ENCODE peak calls at places on chromosome 3, in eight cellular contexts. O is suprapubic skin, D is stomach, S is sigmoid colon, E is K562, N is endothelial cell of umbilical vein, Z is HepG2, M is breast epithelium. R is an unnamed sample.

GRCh38 chr3:46646700-46647099 is 34.4 kb downstream of the FAM240A start:
- DNase-seq in D (no peak), Z (no peak), M (no peak), S (no peak), E (no peak), N (no peak), O (no peak), R (no peak)

GRCh38 chr3:128906804-128907525 is 27.5 kb downstream of the ACAD9 start:
- DNase-seq in S (no peak), O (no peak), Z (no peak), M (no peak), E (no peak), D (no peak), N (no peak), R (no peak)

GRCh38 chr3:136277634-136278033 is 27.5 kb downstream of the PCCB start:
- DNase-seq in O (no peak), M (no peak), E (no peak), N (no peak), S (no peak), D (no peak), Z (no peak), R (no peak)

GRCh38 chr3:39383913-39384664 is 919 bp downstream of the SLC25A38 start:
- DNase-seq in N (peak), S (peak), Z (peak), D (peak), O (peak), E (peak), M (peak), R (peak)

GRCh38 chr3:169573129-169573528 is 90.4 kb downstream of the MECOM start:
- DNase-seq in E (no peak), Z (no peak), S (no peak), M (no peak), N (no peak), O (no peak), D (no peak), R (no peak)

GRCh38 chr3:12486916-12487315 is 2.6 kb downstream of the TSEN2 start:
- DNase-seq in O (no peak), N (no peak), M (no peak), E (no peak), Z (no peak), S (no peak), D (no peak), R (no peak)

GRCh38 chr3:175153595-175153994 is 294.5 kb downstream of the NAALADL2 start:
- DNase-seq in Z (no peak), S (no peak), M (no peak), N (no peak), D (no peak), O (no peak), E (no peak), R (no peak)

GRCh38 chr3:65883614-65884013 is 155.1 kb downstream of the MAGI1 start:
- DNase-seq in E (no peak), Z (peak), S (no peak), O (no peak), N (peak), M (no peak), D (no peak), R (no peak)

GRCh38 chr3:23539185-23539584 is 266.6 kb upstream of the UBE2E1 start:
- DNase-seq in D (no peak), M (no peak), S (no peak), E (no peak), Z (no peak), N (no peak), O (no peak), R (no peak)

GRCh38 chr3:151166161-151166560 is 36.9 kb downstream of the GPR171 start:
- DNase-seq in Z (peak), E (no peak), O (no peak), M (no peak), D (no peak), S (no peak), N (no peak), R (no peak)
- TF ChIP-seq POLR2AphosphoS5 in Z (no peak), E (no peak), O (no peak), M (no peak), D (no peak), S (no peak), N (no peak), R (no peak)

GRCh38 chr3:166445865-166446264 is 608.6 kb upstream of the BCHE start:
- DNase-seq in Z (no peak), S (no peak), N (no peak), M (no peak), D (no peak), E (no peak), O (no peak), R (no peak)

GRCh38 chr3:166446986-166447385 is 609.8 kb upstream of the BCHE start:
- DNase-seq in N (no peak), S (no peak), Z (no peak), E (no peak), M (no peak), O (no peak), D (no peak), R (no peak)

GRCh38 chr3:166444336-166444735 is 607.1 kb upstream of the BCHE start:
- DNase-seq in O (no peak), N (no peak), M (no peak), E (no peak), S (no peak), D (no peak), Z (no peak), R (no peak)

GRCh38 chr3:166446291-166446690 is 609.1 kb upstream of the BCHE start:
- DNase-seq in D (no peak), O (no peak), Z (no peak), E (no peak), M (no peak), S (no peak), N (no peak), R (no peak)

GRCh38 chr3:166444756-166445155 is 607.5 kb upstream of the BCHE start:
- DNase-seq in M (no peak), D (no peak), S (no peak), Z (no peak), E (no peak), N (no peak), O (peak), R (peak)
- TF ChIP-seq POLR2AphosphoS5 in M (no peak), D (no peak), S (no peak), Z (no peak), E (no peak), N (no peak), O (no peak), R (no peak)

DNA sequence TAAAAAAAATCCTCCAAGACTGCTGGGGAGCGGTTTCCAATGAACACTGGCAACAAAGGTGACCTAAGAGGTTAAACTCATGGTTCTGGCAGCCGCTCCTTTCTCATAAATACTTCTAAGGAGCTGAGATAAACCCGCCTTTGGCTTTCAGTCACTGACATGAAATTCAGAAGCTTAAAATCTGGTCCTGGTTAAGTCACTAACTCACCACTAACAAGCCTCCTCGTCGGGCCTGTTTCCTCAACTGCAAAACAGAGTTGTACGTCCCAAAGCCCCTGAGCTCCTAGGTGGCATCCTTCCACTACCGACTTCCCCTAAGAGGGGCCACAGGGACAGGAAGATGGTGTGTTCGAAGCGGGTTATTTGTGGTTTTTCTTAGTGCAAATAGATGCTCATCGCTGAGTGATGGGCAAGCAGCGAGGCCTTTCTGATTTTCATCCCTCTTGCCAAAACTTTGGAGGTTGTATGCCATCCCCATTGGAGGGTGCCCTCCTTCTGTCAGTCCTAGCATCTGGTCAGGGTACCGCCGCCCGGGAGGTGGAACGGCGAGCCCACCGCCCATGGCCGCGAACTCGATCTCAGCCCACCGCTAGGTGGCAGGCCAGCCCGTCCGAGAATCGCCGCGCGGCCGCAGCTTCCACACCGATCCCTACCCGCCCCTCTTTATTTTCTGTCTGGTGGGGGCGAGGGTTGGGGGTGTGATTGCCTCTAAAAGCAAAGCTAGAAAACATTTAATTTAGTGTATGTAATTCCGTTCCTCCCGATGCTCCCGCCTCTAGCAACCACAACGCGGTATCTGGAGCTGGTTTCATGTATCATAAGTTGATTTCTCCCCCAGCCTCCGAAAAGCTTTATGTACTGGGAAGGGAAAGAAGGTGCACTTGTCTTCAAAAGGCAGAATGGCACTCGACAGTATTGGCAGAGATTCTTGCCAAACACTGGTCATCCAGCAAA is 4.5 kb downstream of the BCL6 start:
- DNase-seq in O (peak), S (peak), Z (no peak), M (peak), E (peak), D (peak), N (peak), R (peak)
- TF ChIP-seq POLR2AphosphoS5 in O (no peak), S (peak), Z (peak), M (peak), E (no peak), D (no peak), N (no peak), R (peak)

GRCh38 chr3:125110016-125110875 is 54.4 kb upstream of the HEG1 start:
- DNase-seq in D (no peak), N (no peak), O (no peak), E (no peak), M (no peak), Z (no peak), S (no peak), R (no peak)
- TF ChIP-seq POLR2AphosphoS5 in D (no peak), N (no peak), O (no peak), E (no peak), M (no peak), Z (no peak), S (no peak), R (no peak)

GRCh38 chr3:42961633-42962032 is 17.5 kb upstream of the GASK1A start:
- DNase-seq in O (no peak), D (peak), S (no peak), N (peak), E (peak), M (no peak), Z (peak), R (no peak)
- TF ChIP-seq POLR2AphosphoS5 in O (no peak), D (no peak), S (no peak), N (no peak), E (no peak), M (no peak), Z (no peak), R (no peak)

GRCh38 chr3:16692486-16693378 is 87.5 kb upstream of the DAZL start:
- DNase-seq in D (no peak), S (no peak), N (no peak), E (no peak), M (no peak), Z (no peak), O (no peak), R (no peak)

GRCh38 chr3:16686679-16687078 is 81.5 kb upstream of the DAZL start:
- DNase-seq in M (no peak), O (no peak), Z (no peak), N (no peak), D (no peak), E (no peak), S (no peak), R (no peak)

GRCh38 chr3:16687206-16687605 is 82.0 kb upstream of the DAZL start:
- DNase-seq in M (no peak), O (no peak), D (no peak), E (no peak), S (no peak), Z (no peak), N (no peak), R (no peak)
- TF ChIP-seq POLR2AphosphoS5 in M (no peak), O (no peak), D (no peak), E (no peak), S (no peak), Z (no peak), N (no peak), R (no peak)

GRCh38 chr3:160401301-160402095 is 2.0 kb downstream of the SMC4 start:
- DNase-seq in M (no peak), D (peak), Z (peak), N (peak), E (peak), S (no peak), O (no peak), R (no peak)

GRCh38 chr3:160399347-160400047 is at the start of gene SMC4:
- DNase-seq in N (peak), M (peak), Z (peak), S (peak), E (peak), D (peak), O (peak), R (peak)

GRCh38 chr3:160400631-160401150 is 1.2 kb downstream of the SMC4 start:
- DNase-seq in N (no peak), M (no peak), O (peak), E (peak), S (peak), Z (no peak), D (peak), R (peak)

GRCh38 chr3:160400048-160400630 is 689 bp downstream of the SMC4 start:
- DNase-seq in S (peak), O (peak), Z (peak), M (no peak), E (peak), D (peak), N (peak), R (peak)

DNA sequence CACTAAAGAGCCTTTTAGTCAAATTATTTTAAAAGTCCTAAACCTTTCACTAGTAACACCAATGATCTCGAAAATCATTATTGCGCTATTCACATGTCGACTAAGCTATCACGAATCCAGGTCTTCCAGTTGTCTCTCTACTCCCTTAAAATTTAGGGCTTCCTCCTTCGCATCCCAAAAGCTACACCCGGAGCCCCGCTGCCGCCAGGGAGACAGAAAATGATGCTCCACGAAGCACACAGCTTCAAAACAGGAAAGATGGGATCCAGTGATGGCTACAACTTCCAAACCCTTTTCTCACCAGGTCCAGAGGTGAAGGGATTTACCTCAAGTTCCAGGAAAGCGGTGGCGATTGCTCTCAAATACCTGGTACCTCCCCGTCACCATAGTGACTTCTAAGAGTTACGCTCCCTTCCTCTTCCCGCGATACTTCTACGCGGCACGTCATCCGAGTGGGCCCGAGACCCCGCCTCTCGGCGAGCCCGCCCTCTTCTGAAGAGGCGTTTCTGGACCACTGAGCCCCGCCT is at the start of gene IFT80:
- DNase-seq in S (peak), N (peak), E (peak), Z (peak), M (peak), D (peak), O (peak), R (peak)
- TF ChIP-seq POLR2AphosphoS5 in S (peak), N (peak), E (no peak), Z (no peak), M (peak), D (no peak), O (no peak), R (peak)